ENCODE peak calls at places on chromosomes 11 and 22, in eight cellular contexts. X is CD4-positive, alpha-beta memory T cell; F is stimulated activated CD4-positive, alpha-beta T cell treated with anti-CD3 and anti-CD28 coated beads, TNF-alpha, amount 100 ng/mL, for 24 hours; M is HS-5; N is non-pigmented ciliary epithelial cell; E is tibial artery; Y is left ventricle myocardium inferior; L is astrocyte of the spinal cord. A is an unnamed sample.

GRCh38 chr11:120125005-120125404 is 12.9 kb downstream of the TRIM29 start:
- DNase-seq in Y (no peak), E (peak; percentile 67), F (no peak), N (no peak), X (no peak), M (no peak), L (peak; percentile 10), A (no peak)

GRCh38 chr11:69435161-69435990 is 46.1 kb upstream of the LINC01488 start:
- DNase-seq in Y (no peak), X (no peak), E (no peak), M (no peak), L (no peak), F (no peak), N (no peak), A (no peak)

GRCh38 chr22:32994046-32994827 is 63.9 kb downstream of the SYN3 start:
- DNase-seq in F (no peak), M (no peak), X (no peak), Y (no peak), L (no peak), N (no peak), E (no peak), A (no peak)

GRCh38 chr22:21942407-21942895 is 10.2 kb downstream of the PPM1F start:
- DNase-seq in Y (peak; percentile 89), N (peak; percentile 59), L (peak; percentile 91), X (no peak), E (peak; percentile 74), M (peak; percentile 89), F (peak; percentile 18), A (no peak)

GRCh38 chr11:62905927-62906531 is 15.1 kb downstream of the CHRM1 start:
- DNase-seq in M (peak; percentile 51), F (peak; percentile 78), Y (peak; percentile 72), L (peak; percentile 81), E (peak; percentile 79), X (peak; percentile 68), N (peak; percentile 31), A (peak; percentile 85)

GRCh38 chr11:97516688-97517087 is 1126.9 kb downstream of the JRKL start:
- DNase-seq in Y (no peak), X (no peak), F (no peak), M (no peak), E (no peak), L (no peak), N (no peak), A (no peak)

GRCh38 chr11:75781296-75781695 is 12.7 kb downstream of the DGAT2 start:
- DNase-seq in E (no peak), Y (no peak), X (no peak), F (no peak), N (no peak), L (no peak), M (no peak), A (no peak)

GRCh38 chr11:44572884-44573283 is 7.4 kb downstream of the CD82 start:
- DNase-seq in L (no peak), N (no peak), F (peak; percentile 43), Y (no peak), E (no peak), M (no peak), X (no peak), A (no peak)

GRCh38 chr11:77100166-77101042 is 2.2 kb upstream of the OMP start:
- DNase-seq in F (no peak), L (no peak), Y (peak; percentile 9), E (no peak), M (no peak), N (no peak), X (no peak), A (no peak)

GRCh38 chr11:83127309-83127636 is 29.7 kb upstream of the PCF11 start:
- DNase-seq in L (no peak), M (no peak), Y (no peak), E (no peak), F (no peak), N (no peak), X (no peak), A (no peak)

GRCh38 chr11:61602775-61603569 is 22.1 kb upstream of the SYT7 start:
- DNase-seq in L (peak; percentile 89), F (no peak), Y (peak; percentile 79), N (peak; percentile 81), M (peak; percentile 96), X (no peak), E (peak; percentile 79), A (peak; percentile 89)

GRCh38 chr11:82326853-82327252 is 406.8 kb downstream of the FAM181B start:
- DNase-seq in E (no peak), X (no peak), M (no peak), L (no peak), Y (no peak), N (no peak), F (no peak), A (no peak)

GRCh38 chr22:45602824-45603301 is 68.8 kb upstream of the ATXN10 start:
- DNase-seq in Y (no peak), N (no peak), M (no peak), L (no peak), F (no peak), E (no peak), X (no peak), A (no peak)

GRCh38 chr11:68282141-68282860 is 10.5 kb upstream of the C11orf24 start:
- DNase-seq in Y (no peak), M (no peak), F (peak; percentile 45), X (peak; percentile 11), E (no peak), L (no peak), N (no peak), A (no peak)

GRCh38 chr11:107898270-107898669 is 30.0 kb upstream of the RAB39A start:
- DNase-seq in L (peak; percentile 59), N (peak; percentile 38), M (no peak), X (peak; percentile 15), F (no peak), E (no peak), Y (no peak), A (no peak)

GRCh38 chr11:94513091-94513490 is 830 bp downstream of the C11orf97 start:
- DNase-seq in M (no peak), E (no peak), Y (no peak), F (no peak), N (no peak), L (no peak), X (no peak), A (no peak)

GRCh38 chr11:76209956-76210885 is 3.9 kb upstream of the WNT11 start:
- DNase-seq in X (peak; percentile 30), L (peak; percentile 63), M (no peak), Y (peak; percentile 77), F (no peak), E (peak; percentile 68), N (peak; percentile 10), A (peak; percentile 75)

GRCh38 chr11:119509277-119509841 is 86.4 kb upstream of the THY1 start:
- DNase-seq in E (no peak), X (no peak), Y (no peak), N (no peak), M (peak; percentile 40), L (peak; percentile 26), F (no peak), A (no peak)

GRCh38 chr11:61414547-61414946 is 15.2 kb downstream of the CPSF7 start:
- DNase-seq in N (no peak), E (no peak), X (no peak), Y (no peak), L (no peak), F (no peak), M (no peak), A (no peak)